ENCODE peak calls at places on chromosomes 3 and 15, in six cellular contexts. H, Q, C, J, O and N are unnamed samples.

GRCh38 chr15:100588638-100589242 is 13.2 kb downstream of the LINS1 start:
- DNase-seq in O (no peak), J (no peak), H (peak; percentile 54), Q (no peak), C (no peak), N (no peak)

GRCh38 chr3:106880206-106880605 is 497.0 kb upstream of the CCDC54 start:
- DNase-seq in Q (no peak), C (no peak), O (no peak), J (no peak), H (no peak), N (no peak)

GRCh38 chr3:49607796-49608195 is 53.5 kb downstream of the BSN start:
- DNase-seq in H (no peak), O (no peak), C (no peak), Q (no peak), J (no peak), N (no peak)

GRCh38 chr3:196886175-196886574 is 18.5 kb downstream of the SENP5 start:
- DNase-seq in C (no peak), Q (no peak), O (no peak), J (no peak), H (no peak), N (no peak)

GRCh38 chr15:58447244-58448010 is 15.6 kb downstream of the LIPC start:
- DNase-seq in O (no peak), H (no peak), J (no peak), Q (peak; percentile 56), C (no peak), N (peak; percentile 11)

GRCh38 chr15:34818531-34818930 is 23.2 kb upstream of the ACTC1 start:
- DNase-seq in O (no peak), C (no peak), J (no peak), H (no peak), Q (no peak), N (no peak)

GRCh38 chr3:148971819-148972218 is 19.5 kb upstream of the GYG1 start:
- DNase-seq in C (no peak), Q (no peak), H (no peak), O (no peak), J (no peak), N (no peak)

GRCh38 chr3:175940881-175941280 is 1081.7 kb downstream of the NAALADL2 start:
- DNase-seq in J (no peak), Q (no peak), O (no peak), H (no peak), C (no peak), N (no peak)

GRCh38 chr3:107767897-107768605 is 245.3 kb downstream of the BBX start:
- DNase-seq in Q (no peak), J (no peak), C (no peak), O (no peak), H (no peak), N (no peak)

GRCh38 chr15:41331281-41331680 is 1.1 kb downstream of the OIP5 start:
- DNase-seq in H (no peak), Q (no peak), O (no peak), C (no peak), J (no peak), N (no peak)

GRCh38 chr15:35936284-35936683 is 390.3 kb upstream of the DPH6 start:
- DNase-seq in C (peak; percentile 57), H (no peak), J (no peak), O (no peak), Q (no peak), N (no peak)

GRCh38 chr15:53323197-53323596 is 436.3 kb downstream of the WDR72 start:
- DNase-seq in Q (no peak), C (no peak), H (no peak), O (no peak), J (no peak), N (no peak)

GRCh38 chr3:28835751-28836150 is 445.1 kb upstream of the RBMS3 start:
- DNase-seq in C (no peak), O (no peak), H (no peak), Q (no peak), J (no peak), N (no peak)

GRCh38 chr15:68210821-68211655 is 5.9 kb upstream of the CALML4 start:
- DNase-seq in J (no peak), Q (no peak), C (peak; percentile 14), H (peak; percentile 55), O (peak; percentile 56), N (peak; percentile 83)

GRCh38 chr3:141875374-141875892 is 1.0 kb upstream of the ATP1B3 start:
- DNase-seq in H (peak; percentile 90), Q (peak; percentile 54), C (peak; percentile 84), J (peak; percentile 43), O (peak; percentile 83), N (peak; percentile 95)

GRCh38 chr3:40753371-40753770 is 228.6 kb downstream of the ZNF621 start:
- DNase-seq in H (no peak), C (no peak), Q (no peak), O (no peak), J (no peak), N (no peak)

GRCh38 chr3:57770121-57770828 is 14.2 kb downstream of the SLMAP start:
- DNase-seq in C (no peak), H (no peak), Q (no peak), O (no peak), J (no peak), N (no peak)

GRCh38 chr15:38860253-38860652 is 295.6 kb upstream of the RASGRP1 start:
- DNase-seq in C (no peak), H (no peak), O (no peak), J (no peak), Q (no peak), N (no peak)

GRCh38 chr3:194265996-194266657 is 85.0 kb downstream of the CPN2 start:
- DNase-seq in J (no peak), H (no peak), O (no peak), C (no peak), Q (no peak), N (peak; percentile 23)

GRCh38 chr15:101052681-101053121 is 133.5 kb downstream of the LRRK1 start:
- DNase-seq in C (no peak), O (no peak), Q (no peak), H (no peak), J (no peak), N (peak; percentile 55)

GRCh38 chr3:69012111-69012835 is 1.2 kb downstream of the EOGT start:
- DNase-seq in H (no peak), J (no peak), C (no peak), O (no peak), Q (no peak), N (no peak)

GRCh38 chr3:8871306-8871705 is 92.0 kb downstream of the RAD18 start:
- DNase-seq in C (no peak), H (no peak), Q (no peak), O (no peak), J (no peak), N (no peak)

GRCh38 chr15:43958894-43959330 is 132.1 kb downstream of the WDR76 start:
- DNase-seq in Q (peak; percentile 58), C (no peak), J (no peak), O (no peak), H (no peak), N (no peak)

GRCh38 chr15:91950631-91951384 is 97.3 kb downstream of the SLCO3A1 start:
- DNase-seq in C (no peak), Q (no peak), J (no peak), O (no peak), H (no peak), N (no peak)

GRCh38 chr15:77821188-77821958 is 188.7 kb upstream of the LINGO1 start:
- DNase-seq in J (no peak), O (no peak), C (peak; percentile 67), Q (peak; percentile 28), H (peak; percentile 32), N (no peak)

GRCh38 chr3:17055374-17056276 is 170.9 kb downstream of the PLCL2 start:
- DNase-seq in H (no peak), Q (peak; percentile 14), C (no peak), J (no peak), O (no peak), N (no peak)

GRCh38 chr3:55946574-55947160 is 459.6 kb upstream of the WNT5A start:
- DNase-seq in O (no peak), H (no peak), J (no peak), C (no peak), Q (no peak), N (no peak)

GRCh38 chr3:12393894-12394293 is 90.4 kb upstream of the TSEN2 start:
- DNase-seq in J (no peak), C (no peak), Q (peak; percentile 90), O (no peak), H (no peak), N (no peak)

GRCh38 chr3:102646557-102646956 is 211.7 kb downstream of the ZPLD1 start:
- DNase-seq in O (no peak), C (no peak), Q (no peak), J (no peak), H (no peak), N (no peak)

GRCh38 chr3:155512867-155513261 is 219.4 kb upstream of the STRIT1 start:
- DNase-seq in Q (no peak), C (no peak), O (no peak), H (no peak), J (no peak), N (no peak)

GRCh38 chr15:64525828-64526530 is 65.6 kb downstream of the ZNF609 start:
- DNase-seq in C (no peak), O (no peak), J (no peak), Q (no peak), H (no peak), N (no peak)

GRCh38 chr15:48865387-48866079 is 12.4 kb upstream of the EID1 start:
- DNase-seq in C (no peak), H (no peak), J (no peak), Q (peak; percentile 56), O (no peak), N (no peak)

GRCh38 chr3:50340404-50341329 is at the start of gene RASSF1:
- DNase-seq in Q (no peak), O (peak; percentile 64), C (no peak), H (peak; percentile 91), J (no peak), N (peak; percentile 92)